ENCODE peak calls at places on chromosomes 11 and 22, in five cellular contexts. P, O, K, I and G are unnamed samples.

GRCh38 chr22:33952776-33953175 is 32.5 kb upstream of the LARGE1 start:
- DNase-seq in P (no peak), O (no peak), K (no peak), I (no peak), G (no peak)

GRCh38 chr11:43381802-43382201 is 23.1 kb downstream of the TTC17 start:
- DNase-seq in P (no peak), O (no peak), K (no peak), I (no peak), G (no peak)

GRCh38 chr22:36052505-36052941 is 23.9 kb upstream of the RBFOX2 start:
- DNase-seq in P (no peak), O (no peak), K (no peak), I (no peak), G (no peak)

GRCh38 chr22:48744967-48745841 is 1082.5 kb downstream of the BRD1 start:
- DNase-seq in P (no peak), O (no peak), K (no peak), I (no peak), G (no peak)

GRCh38 chr11:66847461-66848232 is 4.4 kb downstream of the RCE1 start:
- DNase-seq in P (no peak), O (no peak), K (no peak), I (no peak), G (no peak)

GRCh38 chr11:114180301-114181055 is 115.7 kb upstream of the NNMT start:
- DNase-seq in P (peak; percentile 82), O (no peak), K (no peak), I (no peak), G (no peak)

GRCh38 chr11:35675901-35676610 is 13.5 kb downstream of the TRIM44 start:
- DNase-seq in P (peak; percentile 26), O (no peak), K (no peak), I (no peak), G (no peak)

GRCh38 chr22:22520020-22520656 is at the start of gene ZNF280A:
- DNase-seq in P (peak; percentile 78), O (no peak), K (no peak), I (no peak), G (peak; percentile 43)

GRCh38 chr22:29370556-29370955 is 17.8 kb downstream of the AP1B1 start:
- DNase-seq in P (no peak), O (no peak), K (no peak), I (no peak), G (no peak)

GRCh38 chr11:78100276-78101040 is 20.8 kb upstream of the NDUFC2 start:
- DNase-seq in P (peak; percentile 68), O (no peak), K (no peak), I (no peak), G (no peak)

GRCh38 chr11:76443254-76443935 is 1.4 kb upstream of the EMSY start:
- DNase-seq in P (peak; percentile 33), O (no peak), K (no peak), I (peak; percentile 8), G (no peak)

GRCh38 chr11:11821899-11822298 is 19.9 kb upstream of the USP47 start:
- DNase-seq in P (no peak), O (no peak), K (no peak), I (no peak), G (no peak)

GRCh38 chr11:36311926-36312592 is 16.0 kb downstream of the PRR5L start:
- DNase-seq in P (peak; percentile 94), O (no peak), K (no peak), I (no peak), G (no peak)

GRCh38 chr11:107840120-107840479 is 18.5 kb downstream of the SLC35F2 start:
- DNase-seq in P (no peak), O (no peak), K (no peak), I (no peak), G (no peak)

GRCh38 chr11:72602250-72602904 is 71.8 kb downstream of the PDE2A start:
- DNase-seq in P (peak; percentile 91), O (no peak), K (no peak), I (no peak), G (no peak)

GRCh38 chr11:73141309-73142127 is 600 bp downstream of the FCHSD2 start:
- DNase-seq in P (peak; percentile 93), O (peak; percentile 44), K (peak; percentile 54), I (peak; percentile 80), G (peak; percentile 5)

GRCh38 chr11:121129362-121130340 is 28.6 kb downstream of the TECTA start:
- DNase-seq in P (no peak), O (no peak), K (no peak), I (no peak), G (no peak)

GRCh38 chr11:64100345-64100744 is 64.6 kb downstream of the FLRT1 start:
- DNase-seq in P (peak; percentile 91), O (no peak), K (no peak), I (no peak), G (no peak)